ENCODE peak calls at places on chromosomes 1 and 21, in six cellular contexts. L, U, H, P, C and F are unnamed samples.
A peak's percentile ranks its signal among the peaks of the same experiment; 100 is the strongest.

GRCh38 chr1:2376931-2377672 is 14.3 kb downstream of the MORN1 start:
- DNase-seq in L (no peak), U (no peak), H (no peak), P (no peak), C (no peak), F (no peak)

GRCh38 chr1:18854331-18855025 is 5.0 kb downstream of the TAS1R2 start:
- DNase-seq in L (no peak), U (no peak), H (no peak), P (no peak), C (no peak), F (no peak)

GRCh38 chr1:155904261-155904660 is 6.9 kb downstream of the RIT1 start:
- DNase-seq in L (no peak), U (no peak), H (no peak), P (no peak), C (no peak), F (no peak)

GRCh38 chr21:46157396-46157986 is 2.1 kb upstream of the FTCD start:
- DNase-seq in L (no peak), U (no peak), H (peak; percentile 31), P (no peak), C (no peak), F (no peak)

GRCh38 chr1:23638786-23639241 is 52.8 kb upstream of the RPL11 start:
- DNase-seq in L (no peak), U (no peak), H (no peak), P (no peak), C (no peak), F (no peak)

GRCh38 chr1:69167876-69168275 is 399.8 kb upstream of the LRRC7 start:
- DNase-seq in L (no peak), U (no peak), H (no peak), P (no peak), C (no peak), F (no peak)

GRCh38 chr1:12001249-12001917 is 17.9 kb upstream of the MIIP start:
- DNase-seq in L (no peak), U (peak; percentile 88), H (peak; percentile 72), P (no peak), C (no peak), F (no peak)

GRCh38 chr1:90336552-90337324 is 341.8 kb downstream of the ZNF326 start:
- DNase-seq in L (no peak), U (no peak), H (no peak), P (no peak), C (no peak), F (no peak)

GRCh38 chr1:36934061-36934460 is 100.3 kb downstream of the GRIK3 start:
- DNase-seq in L (peak; percentile 16), U (no peak), H (no peak), P (no peak), C (no peak), F (no peak)

GRCh38 chr1:30509670-30510069 is 213.7 kb downstream of the MATN1 start:
- DNase-seq in L (no peak), U (no peak), H (no peak), P (no peak), C (no peak), F (no peak)

GRCh38 chr1:20426923-20427322 is 59.1 kb downstream of the CAMK2N1 start:
- DNase-seq in L (no peak), U (peak; percentile 37), H (peak; percentile 50), P (no peak), C (peak; percentile 94), F (peak; percentile 75)

GRCh38 chr1:248900637-248901036 is 5.4 kb upstream of the PGBD2 start:
- DNase-seq in L (no peak), U (no peak), H (no peak), P (no peak), C (no peak), F (no peak)

GRCh38 chr1:27356628-27357280 is 10.0 kb downstream of the MAP3K6 start:
- DNase-seq in L (no peak), U (peak; percentile 39), H (peak; percentile 74), P (no peak), C (peak; percentile 53), F (no peak)